ENCODE peak calls at places on chromosome 15, in seven cellular contexts. J, F, A, S, G, Z and D are unnamed samples.

GRCh38 chr15:38196116-38196515 is 56.5 kb upstream of the SPRED1 start:
- DNase-seq in J (no peak), F (no peak), A (no peak), S (no peak), G (no peak), Z (no peak), D (no peak)

GRCh38 chr15:57537072-57537471 is 54.6 kb upstream of the MYZAP start:
- DNase-seq in J (peak; percentile 25), F (no peak), A (no peak), S (peak; percentile 26), G (peak; percentile 77), Z (peak; percentile 42), D (no peak)

GRCh38 chr15:70356062-70356860 is 258.5 kb upstream of the TLE3 start:
- DNase-seq in J (no peak), F (no peak), A (no peak), S (no peak), G (no peak), Z (no peak), D (no peak)

GRCh38 chr15:65409284-65409631 is 13.5 kb downstream of the IGDCC4 start:
- DNase-seq in J (peak; percentile 79), F (peak; percentile 93), A (peak; percentile 75), S (peak; percentile 99), G (peak; percentile 97), Z (peak; percentile 62), D (peak; percentile 18)

GRCh38 chr15:84736375-84736774 is 12.0 kb upstream of the ZNF592 start:
- DNase-seq in J (no peak), F (no peak), A (no peak), S (no peak), G (no peak), Z (peak; percentile 97), D (peak; percentile 97)

GRCh38 chr15:57651445-57651844 is 55.1 kb upstream of the POLR2M start:
- DNase-seq in J (no peak), F (no peak), A (no peak), S (no peak), G (no peak), Z (no peak), D (no peak)

GRCh38 chr15:92226020-92226612 is 167.6 kb upstream of the ST8SIA2 start:
- DNase-seq in J (peak; percentile 37), F (no peak), A (peak; percentile 37), S (no peak), G (peak; percentile 2), Z (peak; percentile 42), D (no peak)

GRCh38 chr15:52406601-52407000 is 111.0 kb upstream of the MYO5C start:
- DNase-seq in J (no peak), F (no peak), A (no peak), S (no peak), G (peak; percentile 23), Z (no peak), D (no peak)

GRCh38 chr15:101623367-101624304 is 28.5 kb downstream of the TM2D3 start:
- DNase-seq in J (no peak), F (no peak), A (no peak), S (no peak), G (no peak), Z (no peak), D (no peak)

GRCh38 chr15:90419738-90420487 is 31.9 kb downstream of the IQGAP1 start:
- DNase-seq in J (peak; percentile 85), F (peak; percentile 59), A (peak; percentile 78), S (peak; percentile 92), G (peak; percentile 74), Z (peak; percentile 57), D (no peak)

GRCh38 chr15:77075528-77075927 is 4.6 kb upstream of the TSPAN3 start:
- DNase-seq in J (no peak), F (no peak), A (peak; percentile 57), S (no peak), G (no peak), Z (no peak), D (no peak)

GRCh38 chr15:87345955-87346354 is 910.6 kb downstream of the NTRK3 start:
- DNase-seq in J (peak; percentile 61), F (no peak), A (no peak), S (no peak), G (no peak), Z (no peak), D (no peak)

GRCh38 chr15:71136159-71137137 is 21.2 kb downstream of the THSD4 start:
- DNase-seq in J (peak; percentile 81), F (peak; percentile 70), A (peak; percentile 85), S (peak; percentile 90), G (peak; percentile 93), Z (no peak), D (no peak)

GRCh38 chr15:70154440-70155347 is 57.0 kb upstream of the TLE3 start:
- DNase-seq in J (no peak), F (no peak), A (no peak), S (peak; percentile 46), G (peak; percentile 95), Z (no peak), D (no peak)

GRCh38 chr15:38854506-38854905 is 289.9 kb upstream of the RASGRP1 start:
- DNase-seq in J (no peak), F (no peak), A (peak; percentile 80), S (no peak), G (no peak), Z (no peak), D (no peak)

GRCh38 chr15:40100133-40100946 is 8.3 kb downstream of the BMF start:
- DNase-seq in J (no peak), F (no peak), A (no peak), S (no peak), G (no peak), Z (peak; percentile 30), D (no peak)

GRCh38 chr15:75030023-75030413 is 6.6 kb downstream of the PPCDC start:
- DNase-seq in J (peak; percentile 12), F (no peak), A (peak; percentile 5), S (peak; percentile 13), G (no peak), Z (no peak), D (no peak)

GRCh38 chr15:92140802-92141201 is 252.9 kb upstream of the ST8SIA2 start:
- DNase-seq in J (peak; percentile 84), F (no peak), A (peak; percentile 66), S (no peak), G (no peak), Z (no peak), D (no peak)

GRCh38 chr15:84981711-84982300 is at the start of gene PDE8A:
- DNase-seq in J (no peak), F (no peak), A (peak; percentile 35), S (peak; percentile 31), G (peak; percentile 64), Z (peak; percentile 77), D (no peak)

GRCh38 chr15:92400980-92401787 is 7.5 kb downstream of the ST8SIA2 start:
- DNase-seq in J (no peak), F (no peak), A (no peak), S (no peak), G (no peak), Z (no peak), D (no peak)

GRCh38 chr15:74461847-74462511 is 1.0 kb upstream of the UBL7 start:
- DNase-seq in J (peak; percentile 7), F (no peak), A (no peak), S (no peak), G (no peak), Z (peak; percentile 15), D (no peak)

GRCh38 chr15:40755821-40756220 is 767 bp upstream of the RMDN3 start:
- DNase-seq in J (no peak), F (no peak), A (no peak), S (no peak), G (no peak), Z (peak; percentile 44), D (no peak)

GRCh38 chr15:49521802-49522201 is 98.8 kb downstream of the FGF7 start:
- DNase-seq in J (peak; percentile 41), F (no peak), A (peak; percentile 29), S (peak; percentile 33), G (peak; percentile 23), Z (peak; percentile 13), D (no peak)

GRCh38 chr15:92656089-92656488 is 514 bp upstream of the FAM174B start:
- DNase-seq in J (no peak), F (no peak), A (no peak), S (no peak), G (no peak), Z (no peak), D (no peak)

GRCh38 chr15:41783272-41783660 is 9.0 kb downstream of the MAPKBP1 start:
- DNase-seq in J (no peak), F (no peak), A (no peak), S (no peak), G (no peak), Z (no peak), D (no peak)

GRCh38 chr15:79283252-79284048 is 928 bp downstream of the ANKRD34C start:
- DNase-seq in J (no peak), F (no peak), A (peak; percentile 37), S (peak; percentile 21), G (peak; percentile 57), Z (peak; percentile 14), D (no peak)

GRCh38 chr15:67836134-67836455 is 3.8 kb downstream of the RNU6-1 start:
- DNase-seq in J (no peak), F (no peak), A (no peak), S (no peak), G (no peak), Z (no peak), D (no peak)

GRCh38 chr15:72733941-72734738 is 48.1 kb downstream of the BBS4 start:
- DNase-seq in J (no peak), F (no peak), A (no peak), S (no peak), G (no peak), Z (no peak), D (no peak)

GRCh38 chr15:33621156-33621555 is 310.4 kb downstream of the RYR3 start:
- DNase-seq in J (peak; percentile 25), F (no peak), A (peak; percentile 1), S (no peak), G (peak; percentile 18), Z (no peak), D (no peak)

GRCh38 chr15:33618300-33618699 is 307.5 kb downstream of the RYR3 start:
- DNase-seq in J (no peak), F (no peak), A (no peak), S (no peak), G (peak; percentile 53), Z (no peak), D (no peak)

GRCh38 chr15:33623010-33623409 is 312.2 kb downstream of the RYR3 start:
- DNase-seq in J (no peak), F (no peak), A (no peak), S (no peak), G (no peak), Z (peak; percentile 2), D (no peak)
- TF ChIP-seq CTCF in J (no peak), F (no peak), A (no peak), S (no peak), G (no peak), Z (peak; percentile 7), D (peak; percentile 28)

GRCh38 chr15:60000113-60000823 is 3.8 kb upstream of the FOXB1 start:
- DNase-seq in J (no peak), F (no peak), A (no peak), S (no peak), G (no peak), Z (no peak), D (no peak)
- H3K4me3 ChIP-seq in J (no peak overlapping the region), F (no peak overlapping the region), A (no peak overlapping the region), S (no peak overlapping the region), G (no peak overlapping the region), Z (no peak overlapping the region), D (no peak overlapping the region)

GRCh38 chr15:24917431-24917830 is 37.4 kb upstream of the SNRPN start:
- DNase-seq in J (no peak), F (no peak), A (no peak), S (no peak), G (no peak), Z (no peak), D (no peak)
- TF ChIP-seq CTCF in J (no peak), F (no peak), A (no peak), S (no peak), G (no peak), Z (no peak), D (no peak)

GRCh38 chr15:63190993-63191392 is 1.6 kb downstream of the RAB8B start:
- DNase-seq in J (no peak), F (no peak), A (no peak), S (no peak), G (no peak), Z (no peak), D (no peak)
- H3K4me3 ChIP-seq in J (no peak overlapping the region), F (peak overlapping the region; percentile 86), A (peak overlapping the region; percentile 72), S (peak overlapping the region; percentile 95), G (no peak overlapping the region), Z (peak overlapping the region; percentile 87), D (peak overlapping the region; percentile 96)